ENCODE peak calls at places on chromosomes 11 and 22, in four cellular contexts. M is mesendoderm, X is fibroblast of lung, G is IMR-90. R is an unnamed sample.

GRCh38 chr11:119284344-119285157 is 32.4 kb downstream of the MCAM start:
- DNase-seq in M (peak; percentile 66), X (peak; percentile 63), G (peak; percentile 47), R (no peak)

GRCh38 chr11:17839973-17840611 is 105.5 kb downstream of the KCNC1 start:
- DNase-seq in M (no peak), X (peak; percentile 24), G (peak; percentile 22), R (no peak)

GRCh38 chr22:25448435-25449051 is 115.9 kb upstream of the GRK3 start:
- DNase-seq in M (no peak), X (peak; percentile 22), G (peak; percentile 47), R (peak; percentile 20)

GRCh38 chr11:71563401-71563800 is 2.0 kb upstream of the KRTAP5-10 start:
- DNase-seq in M (peak; percentile 83), X (peak; percentile 29), G (peak; percentile 62), R (peak; percentile 25)

GRCh38 chr11:30917859-30918478 is 331.8 kb upstream of the MPPED2 start:
- DNase-seq in M (peak; percentile 63), X (peak; percentile 62), G (peak; percentile 42), R (no peak)

GRCh38 chr11:124756033-124756752 is 4.1 kb upstream of the VSIG2 start:
- DNase-seq in M (no peak), X (no peak), G (no peak), R (no peak)

GRCh38 chr22:25700996-25701815 is 40.8 kb upstream of the MYO18B start:
- DNase-seq in M (no peak), X (peak; percentile 68), G (peak; percentile 22), R (no peak)

GRCh38 chr11:27296406-27296994 is 66.5 kb downstream of the CCDC34 start:
- DNase-seq in M (peak; percentile 74), X (peak; percentile 73), G (peak; percentile 70), R (no peak)

GRCh38 chr11:131036544-131036943 is 120.3 kb upstream of the SNX19 start:
- DNase-seq in M (no peak), X (peak; percentile 36), G (peak; percentile 18), R (no peak)

GRCh38 chr11:12995211-12995610 is 13.9 kb upstream of the RASSF10 start:
- DNase-seq in M (no peak), X (peak; percentile 60), G (no peak), R (no peak)

GRCh38 chr11:31870609-31871309 is 59.6 kb upstream of the PAX6 start:
- DNase-seq in M (peak; percentile 92), X (peak; percentile 50), G (peak; percentile 33), R (peak; percentile 37)

GRCh38 chr11:119175493-119176077 is 7.1 kb downstream of the NLRX1 start:
- DNase-seq in M (peak; percentile 33), X (no peak), G (peak; percentile 58), R (no peak)

GRCh38 chr11:294795-295194 is 4.5 kb downstream of the IFITM5 start:
- DNase-seq in M (no peak), X (no peak), G (no peak), R (no peak)

GRCh38 chr22:26762503-26763170 is 105.2 kb downstream of the MIAT start:
- DNase-seq in M (no peak), X (no peak), G (no peak), R (no peak)

GRCh38 chr11:106463796-106464201 is 386.3 kb downstream of the AASDHPPT start:
- DNase-seq in M (no peak), X (peak; percentile 72), G (peak; percentile 65), R (no peak)

GRCh38 chr22:35839811-35840739 is 122.4 kb downstream of the APOL5 start:
- DNase-seq in M (peak; percentile 99), X (peak; percentile 98), G (peak; percentile 98), R (peak; percentile 90)

GRCh38 chr11:119912214-119912613 is 183.2 kb upstream of the NECTIN1 start:
- DNase-seq in M (no peak), X (no peak), G (no peak), R (no peak)

GRCh38 chr11:65150513-65151271 is 16.4 kb upstream of the SYVN1 start:
- DNase-seq in M (peak; percentile 41), X (peak; percentile 64), G (peak; percentile 86), R (peak; percentile 91)

GRCh38 chr22:31891366-31892079 is 52.8 kb upstream of the YWHAH start:
- DNase-seq in M (no peak), X (no peak), G (peak; percentile 18), R (no peak)

GRCh38 chr11:13145461-13145860 is 132.1 kb upstream of the BMAL1 start:
- DNase-seq in M (peak; percentile 18), X (no peak), G (no peak), R (no peak)

GRCh38 chr11:128506999-128507591 is 80.3 kb downstream of the ETS1 start:
- DNase-seq in M (peak; percentile 57), X (peak; percentile 99), G (peak; percentile 96), R (peak; percentile 90)

GRCh38 chr11:47464479-47464878 is 15.5 kb upstream of the RAPSN start:
- DNase-seq in M (peak; percentile 42), X (peak; percentile 13), G (peak; percentile 42), R (no peak)

GRCh38 chr11:1842149-1843097 is 3.6 kb downstream of the TNNI2 start:
- DNase-seq in M (no peak), X (no peak), G (no peak), R (no peak)

GRCh38 chr11:69301491-69302401 is 7.8 kb downstream of the MYEOV start:
- DNase-seq in M (peak; percentile 51), X (peak; percentile 72), G (peak; percentile 91), R (peak; percentile 78)

GRCh38 chr11:71539017-71539416 is 1.2 kb downstream of the KRTAP5-8 start:
- DNase-seq in M (no peak), X (no peak), G (no peak), R (no peak)

GRCh38 chr22:38871360-38872171 is 450 bp downstream of the CBX6 start:
- DNase-seq in M (peak; percentile 57), X (no peak), G (no peak), R (no peak)

GRCh38 chr11:119169272-119169719 is 771 bp downstream of the NLRX1 start:
- DNase-seq in M (peak; percentile 98), X (peak; percentile 10), G (no peak), R (peak; percentile 36)

GRCh38 chr11:125376117-125376516 is 119.9 kb downstream of the FEZ1 start:
- DNase-seq in M (peak; percentile 35), X (no peak), G (no peak), R (no peak)

GRCh38 chr22:24101966-24102365 is 79.3 kb upstream of the SUSD2 start:
- DNase-seq in M (peak; percentile 13), X (no peak), G (no peak), R (no peak)

DNA sequence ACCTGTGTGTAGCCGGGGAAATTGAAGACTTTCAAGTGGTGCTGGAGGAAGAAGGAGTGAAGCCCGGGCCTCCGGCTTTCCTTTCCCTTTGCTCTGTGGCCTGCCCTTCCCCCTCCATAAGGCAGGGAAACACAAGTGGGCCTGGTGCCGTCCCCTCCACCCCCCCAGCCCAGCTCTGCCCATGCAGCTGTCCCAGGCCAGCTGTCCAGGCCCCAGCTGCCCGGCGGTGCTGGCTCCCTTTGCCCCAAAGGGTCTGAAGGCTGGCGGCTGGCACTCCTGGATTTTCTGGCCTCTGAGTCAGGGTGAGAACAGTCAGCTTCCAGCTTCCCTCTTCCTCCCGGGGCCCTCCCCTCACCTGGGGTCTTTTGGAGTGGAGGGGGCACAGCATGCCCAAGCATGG is 27.7 kb downstream of the CD82 start:
- DNase-seq in M (no peak), X (no peak), G (no peak), R (no peak)
- H3K9ac ChIP-seq in M (no peak overlapping the region), X (no peak overlapping the region), G (no peak overlapping the region), R (no peak overlapping the region)

GRCh38 chr11:118015385-118015841 is 29.2 kb downstream of the IL10RA start:
- DNase-seq in M (no peak), X (no peak), G (no peak), R (no peak)
- H3K9ac ChIP-seq in M (no peak overlapping the region), X (no peak overlapping the region), G (no peak overlapping the region), R (no peak overlapping the region)

GRCh38 chr11:34223021-34223813 is 117.8 kb downstream of the NAT10 start:
- DNase-seq in M (peak; percentile 35), X (peak; percentile 73), G (peak; percentile 87), R (peak; percentile 74)
- H3K9ac ChIP-seq in M (no peak overlapping the region), X (no peak overlapping the region), G (no peak overlapping the region), R (no peak overlapping the region)

DNA sequence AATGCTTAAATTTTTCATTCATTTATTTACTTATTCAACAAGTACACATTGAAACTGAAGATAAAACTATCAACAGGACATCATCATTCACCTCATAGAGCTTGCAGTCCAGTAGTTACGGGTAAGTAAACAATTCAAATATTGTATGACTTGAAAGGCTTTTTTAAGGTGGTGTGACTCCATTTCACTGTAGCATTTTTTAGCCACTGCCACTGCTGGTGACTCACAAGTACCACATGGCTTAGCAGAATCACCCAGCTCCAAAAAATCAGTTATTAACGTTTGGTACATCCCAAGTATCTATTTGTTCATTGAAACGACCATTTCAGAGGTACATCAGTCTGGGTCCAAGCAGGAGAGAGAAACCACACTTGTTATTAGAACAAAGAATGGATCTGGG is 427.9 kb upstream of the DDI1 start:
- DNase-seq in M (no peak), X (peak; percentile 40), G (peak; percentile 64), R (no peak)
- H3K9ac ChIP-seq in M (no peak overlapping the region), X (no peak overlapping the region), G (no peak overlapping the region), R (no peak overlapping the region)